ENCODE peak calls at places on chromosomes 5 and 9, in four cellular contexts. U, V, I and F are unnamed samples.

GRCh38 chr5:55593115-55593472 is 58.3 kb upstream of the PLPP1 start:
- DNase-seq in V (no peak), U (peak; percentile 83), I (no peak), F (no peak)

GRCh38 chr9:121322737-121323448 is 47.2 kb downstream of the STOM start:
- DNase-seq in U (no peak), V (no peak), I (no peak), F (no peak)

GRCh38 chr5:177545487-177546261 is 8.7 kb downstream of the FAM193B start:
- DNase-seq in V (peak; percentile 95), I (no peak), U (peak; percentile 90), F (peak; percentile 59)

GRCh38 chr5:54997081-54997480 is 11.7 kb upstream of the ESM1 start:
- DNase-seq in U (no peak), V (no peak), I (no peak), F (no peak)

GRCh38 chr5:34991486-34992238 is 56.1 kb downstream of the AGXT2 start:
- DNase-seq in V (no peak), I (no peak), U (peak; percentile 16), F (no peak)

GRCh38 chr9:36092509-36093215 is 43.9 kb upstream of the GLIPR2 start:
- DNase-seq in V (no peak), I (no peak), U (no peak), F (no peak)

GRCh38 chr5:132499440-132500243 is 9.1 kb upstream of the IRF1 start:
- DNase-seq in I (no peak), U (no peak), V (no peak), F (no peak)

GRCh38 chr9:133064241-133065069 is 2.7 kb downstream of the CEL start:
- DNase-seq in U (no peak), I (no peak), V (no peak), F (no peak)

GRCh38 chr9:137369111-137369787 is 53.7 kb downstream of the EXD3 start:
- DNase-seq in V (no peak), I (no peak), U (no peak), F (no peak)
- H3K4me3 ChIP-seq in V (no peak overlapping the region), I (no peak overlapping the region), U (no peak overlapping the region), F (no peak overlapping the region)

GRCh38 chr5:140545606-140546005 is 1.9 kb upstream of the EIF4EBP3 start:
- DNase-seq in U (no peak), V (no peak), I (no peak), F (no peak)

GRCh38 chr5:140548791-140549190 is 1.3 kb downstream of the EIF4EBP3 start:
- DNase-seq in I (no peak), U (no peak), V (no peak), F (no peak)

GRCh38 chr5:140547508-140548299 is at the start of gene EIF4EBP3:
- DNase-seq in V (peak; percentile 95), I (no peak), U (peak; percentile 87), F (peak; percentile 90)

GRCh38 chr5:140548300-140548688 is 832 bp downstream of the EIF4EBP3 start:
- DNase-seq in I (no peak), V (no peak), U (no peak), F (no peak)

DNA sequence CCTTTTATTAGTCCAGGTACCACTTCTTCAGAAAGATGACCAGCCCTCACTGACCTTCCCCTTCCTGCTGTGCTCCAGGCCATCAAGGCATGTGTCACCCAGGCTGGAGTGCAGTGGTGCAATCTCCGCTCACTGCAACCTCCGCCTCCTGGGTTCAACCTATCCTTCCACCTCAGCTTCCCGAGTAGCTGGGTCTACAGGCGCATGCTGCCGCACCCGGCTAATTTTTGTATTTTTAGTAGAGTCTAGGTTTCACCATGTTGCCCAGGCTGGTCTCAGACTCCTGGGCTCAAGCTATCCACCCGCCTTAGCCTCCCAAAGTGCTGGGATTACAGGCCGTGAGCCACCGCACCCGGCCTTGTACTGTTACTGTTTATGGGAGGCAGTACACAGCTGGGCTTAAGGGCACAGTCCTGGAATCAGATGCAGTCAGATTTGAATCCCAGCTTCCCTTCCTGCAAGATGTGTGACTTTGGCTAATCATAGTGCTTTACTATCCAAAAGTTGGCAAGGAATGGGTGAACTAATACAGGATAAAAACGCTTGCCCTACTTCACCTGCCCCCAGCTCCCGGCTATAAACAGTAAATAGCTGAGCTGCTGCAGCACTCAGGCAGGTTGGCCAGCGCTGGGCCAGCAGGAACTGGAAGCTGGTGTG is 483 bp upstream of the EIF4EBP3 start:
- DNase-seq in U (no peak), I (no peak), V (no peak), F (no peak)
- H3K4me3 ChIP-seq in U (no peak overlapping the region), I (no peak overlapping the region), V (peak overlapping the region; percentile 27), F (peak overlapping the region; percentile 7)

DNA sequence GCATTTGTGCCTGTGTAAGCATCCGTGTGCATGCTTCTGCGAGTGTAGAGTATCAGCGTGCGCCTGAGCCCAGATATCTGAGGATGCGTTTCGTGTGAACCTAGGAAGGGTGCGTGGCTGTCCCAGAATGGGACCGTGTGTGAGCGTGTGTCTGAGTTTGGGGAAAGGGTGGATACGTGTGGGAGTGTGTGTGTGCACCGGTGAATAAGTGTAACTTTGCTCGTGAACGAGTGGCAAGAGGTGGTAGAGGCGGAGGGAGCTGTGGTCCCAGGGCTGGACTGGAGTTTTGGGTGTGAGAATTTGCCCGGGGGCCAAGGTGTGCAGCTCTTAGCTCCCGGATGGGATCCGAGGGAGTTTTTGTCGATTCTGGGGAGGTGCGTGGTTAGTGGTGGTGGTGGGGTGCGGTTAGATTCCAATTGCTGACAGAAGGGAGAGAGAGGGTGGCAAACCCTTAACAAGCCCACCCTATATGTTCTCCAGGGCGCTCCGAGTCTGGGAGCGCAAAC is 687 bp upstream of the COL27A1 start:
- DNase-seq in U (peak; percentile 37), V (no peak), I (no peak), F (no peak)
- H3K4me3 ChIP-seq in U (no peak overlapping the region), V (peak overlapping the region; percentile 27), I (peak overlapping the region; percentile 65), F (peak overlapping the region; percentile 51)

DNA sequence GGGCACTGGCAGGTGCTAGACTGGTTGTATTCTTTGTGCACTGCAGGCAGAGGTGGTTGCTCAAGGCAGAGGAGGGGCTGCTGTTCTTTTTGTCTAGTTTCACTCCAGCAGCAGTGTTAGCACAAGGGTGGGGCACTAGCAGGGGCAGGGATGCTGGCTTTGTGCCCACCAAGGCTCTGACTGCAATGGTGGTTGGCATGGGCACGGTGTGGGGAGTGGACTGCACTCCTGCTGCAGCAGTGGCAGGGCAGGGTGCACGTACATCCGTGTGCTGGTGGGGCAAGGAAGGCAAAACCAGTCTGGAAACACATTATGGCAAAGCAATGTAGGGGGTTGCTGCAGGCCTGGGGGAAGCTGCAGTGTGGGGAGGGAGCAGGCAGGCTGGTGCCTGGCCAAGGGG is 69.4 kb downstream of the ISOC1 start:
- DNase-seq in U (no peak), I (no peak), V (no peak), F (no peak)
- H3K4me3 ChIP-seq in U (no peak overlapping the region), I (no peak overlapping the region), V (no peak overlapping the region), F (no peak overlapping the region)

GRCh38 chr5:92998456-92998855 is 582.6 kb downstream of the NR2F1-AS1 start:
- DNase-seq in I (no peak), V (no peak), U (no peak), F (peak; percentile 7)
- H3K4me3 ChIP-seq in I (no peak overlapping the region), V (no peak overlapping the region), U (no peak overlapping the region), F (peak overlapping the region; percentile 37)

DNA sequence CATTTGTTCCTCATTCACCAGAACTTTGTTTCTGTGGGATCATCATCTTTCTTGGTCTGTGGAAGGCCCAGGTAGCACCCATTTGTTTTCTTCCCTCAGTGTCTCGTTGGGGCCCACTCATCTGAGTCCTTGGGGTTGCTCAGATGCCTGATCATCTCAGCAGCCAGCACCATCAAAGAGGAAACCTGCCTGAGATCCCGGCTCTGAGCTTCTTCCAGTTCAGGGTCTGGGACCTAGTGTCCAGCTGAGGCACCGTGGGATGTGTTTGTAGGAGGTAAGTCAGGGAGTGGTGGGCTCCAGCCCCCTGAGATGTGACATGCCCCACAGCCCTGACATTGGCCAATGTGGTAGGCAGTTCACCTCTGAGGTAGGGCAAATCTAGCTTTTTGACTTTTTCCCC is 9.4 kb upstream of the CD180 start:
- DNase-seq in V (no peak), I (no peak), U (no peak), F (no peak)
- H3K4me3 ChIP-seq in V (no peak overlapping the region), I (no peak overlapping the region), U (no peak overlapping the region), F (no peak overlapping the region)

GRCh38 chr5:77213601-77214000 is 3.1 kb downstream of the PDE8B start:
- DNase-seq in U (no peak), V (no peak), I (no peak), F (no peak)

GRCh38 chr5:77209495-77210090 is 887 bp upstream of the PDE8B start:
- DNase-seq in U (no peak), V (no peak), I (no peak), F (no peak)

GRCh38 chr5:77210091-77211012 is at the start of gene PDE8B:
- DNase-seq in V (no peak), I (no peak), U (no peak), F (no peak)

GRCh38 chr5:77211013-77211690 is 672 bp downstream of the PDE8B start:
- DNase-seq in I (no peak), V (no peak), U (no peak), F (no peak)

GRCh38 chr5:77211691-77212047 is 1.2 kb downstream of the PDE8B start:
- DNase-seq in I (no peak), U (no peak), V (no peak), F (no peak)
- H3K4me3 ChIP-seq in I (no peak overlapping the region), U (no peak overlapping the region), V (no peak overlapping the region), F (no peak overlapping the region)